ENCODE peak calls at places on chromosomes 5 and 9, in eight cellular contexts. One of them, this sample, is unnamed.

GRCh38 chr9:101027246-101027645 is 1.3 kb upstream of the PLPPR1 start:
- DNase-seq in endodermal cell: no peak
- DNase-seq in NCI-H510A treated with DMSO at 0.1 percent for 48 hours: peak
- DNase-seq in amniotic epithelial cell: no peak
- DNase-seq in non-pigmented ciliary epithelial cell: no peak
- DNase-seq in left cardiac atrium: no peak
- DNase-seq in A549: no peak
- DNase-seq in anterior cingulate cortex: no peak
- DNase-seq in this sample: no peak

GRCh38 chr5:143657814-143658395 is 154.1 kb upstream of the HMHB1 start:
- DNase-seq in non-pigmented ciliary epithelial cell: no peak
- DNase-seq in anterior cingulate cortex: no peak
- DNase-seq in endodermal cell: no peak
- DNase-seq in A549: no peak
- DNase-seq in NCI-H510A treated with DMSO at 0.1 percent for 48 hours: peak
- DNase-seq in amniotic epithelial cell: peak
- DNase-seq in left cardiac atrium: no peak
- DNase-seq in this sample: no peak

GRCh38 chr9:92181296-92181695 is 66.1 kb upstream of the SPTLC1 start:
- DNase-seq in endodermal cell: no peak
- DNase-seq in A549: no peak
- DNase-seq in amniotic epithelial cell: no peak
- DNase-seq in anterior cingulate cortex: no peak
- DNase-seq in left cardiac atrium: no peak
- DNase-seq in NCI-H510A treated with DMSO at 0.1 percent for 48 hours: no peak
- DNase-seq in non-pigmented ciliary epithelial cell: no peak
- DNase-seq in this sample: no peak

GRCh38 chr5:58041884-58042283 is 418.0 kb downstream of the PLK2 start:
- DNase-seq in amniotic epithelial cell: no peak
- DNase-seq in endodermal cell: no peak
- DNase-seq in left cardiac atrium: no peak
- DNase-seq in A549: no peak
- DNase-seq in anterior cingulate cortex: no peak
- DNase-seq in non-pigmented ciliary epithelial cell: no peak
- DNase-seq in NCI-H510A treated with DMSO at 0.1 percent for 48 hours: no peak
- DNase-seq in this sample: no peak

GRCh38 chr9:24258626-24259025 is 287.1 kb downstream of the IZUMO3 start:
- DNase-seq in left cardiac atrium: no peak
- DNase-seq in non-pigmented ciliary epithelial cell: no peak
- DNase-seq in A549: no peak
- DNase-seq in NCI-H510A treated with DMSO at 0.1 percent for 48 hours: no peak
- DNase-seq in anterior cingulate cortex: no peak
- DNase-seq in endodermal cell: no peak
- DNase-seq in amniotic epithelial cell: no peak
- DNase-seq in this sample: no peak

GRCh38 chr9:93254061-93254481 is 70.1 kb downstream of the WNK2 start:
- DNase-seq in amniotic epithelial cell: no peak
- DNase-seq in A549: no peak
- DNase-seq in non-pigmented ciliary epithelial cell: no peak
- DNase-seq in left cardiac atrium: no peak
- DNase-seq in anterior cingulate cortex: no peak
- DNase-seq in endodermal cell: no peak
- DNase-seq in NCI-H510A treated with DMSO at 0.1 percent for 48 hours: no peak
- DNase-seq in this sample: no peak

GRCh38 chr9:118459832-118460425 is 755.7 kb downstream of the TLR4 start:
- DNase-seq in A549: no peak
- DNase-seq in endodermal cell: no peak
- DNase-seq in left cardiac atrium: peak
- DNase-seq in amniotic epithelial cell: no peak
- DNase-seq in anterior cingulate cortex: no peak
- DNase-seq in NCI-H510A treated with DMSO at 0.1 percent for 48 hours: no peak
- DNase-seq in non-pigmented ciliary epithelial cell: no peak
- DNase-seq in this sample: no peak

GRCh38 chr9:13064676-13065075 is 214.8 kb downstream of the MPDZ start:
- DNase-seq in amniotic epithelial cell: no peak
- DNase-seq in non-pigmented ciliary epithelial cell: no peak
- DNase-seq in NCI-H510A treated with DMSO at 0.1 percent for 48 hours: no peak
- DNase-seq in A549: no peak
- DNase-seq in endodermal cell: no peak
- DNase-seq in left cardiac atrium: no peak
- DNase-seq in anterior cingulate cortex: no peak
- DNase-seq in this sample: no peak

GRCh38 chr5:61575103-61575502 is 243.0 kb downstream of the ZSWIM6 start:
- DNase-seq in endodermal cell: no peak
- DNase-seq in left cardiac atrium: no peak
- DNase-seq in anterior cingulate cortex: no peak
- DNase-seq in non-pigmented ciliary epithelial cell: peak
- DNase-seq in NCI-H510A treated with DMSO at 0.1 percent for 48 hours: peak
- DNase-seq in A549: no peak
- DNase-seq in amniotic epithelial cell: peak
- DNase-seq in this sample: peak

GRCh38 chr9:88110026-88110425 is 28.2 kb downstream of the SPATA31C2 start:
- DNase-seq in A549: no peak
- DNase-seq in amniotic epithelial cell: no peak
- DNase-seq in non-pigmented ciliary epithelial cell: no peak
- DNase-seq in NCI-H510A treated with DMSO at 0.1 percent for 48 hours: no peak
- DNase-seq in left cardiac atrium: no peak
- DNase-seq in endodermal cell: no peak
- DNase-seq in anterior cingulate cortex: no peak
- DNase-seq in this sample: no peak

GRCh38 chr5:91266184-91266705 is 116.9 kb downstream of the ARRDC3 start:
- DNase-seq in NCI-H510A treated with DMSO at 0.1 percent for 48 hours: no peak
- DNase-seq in endodermal cell: no peak
- DNase-seq in left cardiac atrium: no peak
- DNase-seq in A549: peak
- DNase-seq in anterior cingulate cortex: no peak
- DNase-seq in non-pigmented ciliary epithelial cell: no peak
- DNase-seq in amniotic epithelial cell: peak
- DNase-seq in this sample: peak

GRCh38 chr9:21153688-21154608 is 12.3 kb upstream of the IFNW1 start:
- DNase-seq in non-pigmented ciliary epithelial cell: no peak
- DNase-seq in endodermal cell: peak
- DNase-seq in A549: no peak
- DNase-seq in NCI-H510A treated with DMSO at 0.1 percent for 48 hours: peak
- DNase-seq in left cardiac atrium: peak
- DNase-seq in amniotic epithelial cell: peak
- DNase-seq in anterior cingulate cortex: no peak
- DNase-seq in this sample: peak

GRCh38 chr5:111454198-111454606 is 58.1 kb downstream of the STARD4 start:
- DNase-seq in A549: no peak
- DNase-seq in anterior cingulate cortex: no peak
- DNase-seq in NCI-H510A treated with DMSO at 0.1 percent for 48 hours: no peak
- DNase-seq in non-pigmented ciliary epithelial cell: peak
- DNase-seq in amniotic epithelial cell: peak
- DNase-seq in endodermal cell: no peak
- DNase-seq in left cardiac atrium: no peak
- DNase-seq in this sample: no peak